ENCODE peak calls at places on chromosomes 6 and 20, in five cellular contexts. C is A549, E is H1, V is PC-3, M is GM20000. W is an unnamed sample.

GRCh38 chr6:167898673-167899311 is 72.1 kb downstream of the AFDN start:
- DNase-seq in V (peak; percentile 59), M (peak; percentile 21), E (no peak), C (peak; percentile 2), W (peak; percentile 8)

GRCh38 chr6:93418113-93418447 is 1.3 kb downstream of the EPHA7 start:
- DNase-seq in E (no peak), M (peak; percentile 39), V (peak; percentile 6), C (peak; percentile 0), W (no peak)

GRCh38 chr6:161161889-161162624 is 111.8 kb downstream of the AGPAT4 start:
- DNase-seq in V (no peak), M (no peak), C (no peak), E (no peak), W (peak; percentile 74)

GRCh38 chr6:63352587-63353281 is 33.0 kb upstream of the LGSN start:
- DNase-seq in E (no peak), C (no peak), M (peak; percentile 60), V (peak; percentile 57), W (no peak)

GRCh38 chr6:104656235-104656634 is 203.5 kb downstream of the HACE1 start:
- DNase-seq in V (no peak), C (no peak), M (no peak), E (no peak), W (no peak)

GRCh38 chr6:170294813-170295518 is 4.1 kb upstream of the DLL1 start:
- DNase-seq in M (peak; percentile 56), V (no peak), E (no peak), C (no peak), W (no peak)

GRCh38 chr6:44558315-44559227 is 171.1 kb downstream of the CDC5L start:
- DNase-seq in E (no peak), V (no peak), C (no peak), M (no peak), W (no peak)

GRCh38 chr6:71126506-71126905 is 162.1 kb upstream of the OGFRL1 start:
- DNase-seq in V (no peak), C (no peak), E (no peak), M (no peak), W (no peak)

GRCh38 chr6:17492350-17492749 is 99.0 kb downstream of the CAP2 start:
- DNase-seq in E (no peak), V (no peak), M (no peak), C (no peak), W (no peak)

GRCh38 chr20:30168025-30168799 is 1089.3 kb upstream of the DEFB115 start:
- DNase-seq in M (peak; percentile 10), C (no peak), V (no peak), E (no peak), W (no peak)

GRCh38 chr6:78076371-78076770 is 423.5 kb downstream of the MEI4 start:
- DNase-seq in V (no peak), E (no peak), C (no peak), M (no peak), W (no peak)

GRCh38 chr6:170209354-170210025 is 81.4 kb downstream of the DLL1 start:
- DNase-seq in E (no peak), V (no peak), C (no peak), M (no peak), W (no peak)

GRCh38 chr6:75070244-75070643 is 135.6 kb downstream of the COL12A1 start:
- DNase-seq in V (no peak), C (no peak), M (no peak), E (no peak), W (no peak)

GRCh38 chr6:164039954-164040375 is 625.4 kb downstream of the QKI start:
- DNase-seq in E (no peak), V (no peak), M (no peak), C (no peak), W (no peak)

GRCh38 chr6:125111219-125111983 is 42.2 kb upstream of the TPD52L1 start:
- DNase-seq in C (no peak), M (no peak), E (no peak), V (no peak), W (no peak)

GRCh38 chr6:70725817-70726413 is 58.2 kb downstream of the SMAP1 start:
- DNase-seq in V (no peak), C (no peak), M (no peak), E (no peak), W (no peak)

GRCh38 chr20:35592339-35592960 is 23.2 kb upstream of the SPAG4 start:
- DNase-seq in E (no peak), V (no peak), M (no peak), C (no peak), W (no peak)

GRCh38 chr6:14396826-14397517 is 279.4 kb downstream of the CD83 start:
- DNase-seq in C (no peak), E (peak; percentile 82), V (peak; percentile 52), M (peak; percentile 54), W (no peak)

GRCh38 chr6:68635706-68636513 is 828 bp downstream of the ADGRB3 start:
- DNase-seq in V (no peak), E (no peak), C (no peak), M (peak; percentile 50), W (no peak)

GRCh38 chr20:58075565-58075964 is 152.9 kb downstream of the ANKRD60 start:
- DNase-seq in V (no peak), M (no peak), C (no peak), E (no peak), W (no peak)
- TF ChIP-seq CTCF in V (no peak), M (no peak), C (no peak), E (no peak), W (no peak)

GRCh38 chr6:11011787-11012234 is 32.3 kb downstream of the ELOVL2 start:
- DNase-seq in M (no peak), E (no peak), V (peak; percentile 86), C (peak; percentile 69), W (no peak)
- TF ChIP-seq CTCF in M (no peak), E (no peak), V (peak; percentile 34), C (no peak), W (no peak)

GRCh38 chr20:63023071-63023835 is 16.5 kb upstream of the BHLHE23 start:
- DNase-seq in C (no peak), E (no peak), M (no peak), V (no peak), W (no peak)
- TF ChIP-seq CTCF in C (no peak), E (no peak), M (no peak), V (no peak), W (no peak)

GRCh38 chr20:42043921-42044320 is 425.7 kb upstream of the CHD6 start:
- DNase-seq in M (no peak), E (no peak), V (no peak), C (no peak), W (no peak)

GRCh38 chr20:42046686-42047085 is 428.5 kb upstream of the CHD6 start:
- DNase-seq in V (no peak), C (no peak), E (no peak), M (no peak), W (no peak)

DNA sequence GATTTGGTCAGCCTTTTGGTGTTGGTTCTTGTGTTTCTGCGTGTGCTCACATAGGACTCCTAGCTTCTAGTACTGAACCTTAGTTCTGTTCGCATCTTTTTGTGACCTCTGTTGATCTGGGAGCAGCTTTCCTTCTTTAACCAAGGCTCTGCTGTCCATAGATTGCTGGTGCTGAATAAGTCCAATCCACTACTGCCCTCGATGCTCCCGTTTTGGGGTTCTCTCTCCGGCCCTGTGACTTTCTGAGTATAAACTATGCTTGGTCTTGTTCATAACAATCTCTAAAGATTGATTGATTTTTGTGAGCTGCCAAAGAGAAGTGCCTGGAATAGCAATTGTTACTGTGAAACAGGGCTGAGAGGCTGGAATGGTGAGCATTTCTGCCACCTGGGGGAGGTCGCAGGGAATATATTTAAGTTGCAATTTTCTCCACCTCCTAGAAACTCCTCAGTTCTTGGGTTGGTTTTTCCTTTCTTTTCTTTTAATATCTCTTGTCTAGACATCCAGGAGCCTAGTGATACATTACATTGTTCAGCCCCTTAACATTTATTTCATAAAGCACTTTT is 422.9 kb upstream of the CHD6 start:
- DNase-seq in E (no peak), V (no peak), M (no peak), C (no peak), W (no peak)
- TF ChIP-seq CTCF in E (no peak), V (no peak), M (no peak), C (no peak), W (no peak)

W was measured in AG09319.